ENCODE peak calls at places on chromosomes 1 and 21, in nine cellular contexts. I is stimulated activated CD8-positive, alpha-beta memory T cell treated with anti-CD3 and anti-CD28 coated beads, Interleukin-4, amount 100 ng/mL, for 1 hour; H is cardiac fibroblast; S is myocyte; N is cardiac muscle cell; R is putamen; W is SK-MEL-5; Z is germinal center; K is MV-4-11. L is an unnamed sample.

GRCh38 chr21:34513109-34513675 is 1.2 kb upstream of the KCNE1 start:
- DNase-seq in I (no peak), H (peak), S (no peak), N (peak), R (no peak), W (no peak), Z (no peak), K (peak), L (no peak)

GRCh38 chr1:50179639-50180038 is 70.9 kb downstream of the ELAVL4 start:
- DNase-seq in I (no peak), H (no peak), S (no peak), N (no peak), R (no peak), W (no peak), Z (no peak), K (no peak), L (no peak)

GRCh38 chr21:29007801-29008200 is 11.3 kb downstream of the RWDD2B start:
- DNase-seq in I (no peak), H (no peak), S (no peak), N (no peak), R (no peak), W (no peak), Z (no peak), K (no peak), L (no peak)

GRCh38 chr21:39452965-39453332 is 1.2 kb downstream of the SH3BGR start:
- DNase-seq in I (no peak), H (no peak), S (peak), N (no peak), R (peak), W (no peak), Z (no peak), K (no peak), L (no peak)

GRCh38 chr1:103069201-103069600 is 39.1 kb downstream of the COL11A1 start:
- DNase-seq in I (no peak), H (no peak), S (no peak), N (no peak), R (no peak), W (no peak), Z (no peak), K (no peak), L (no peak)

GRCh38 chr1:8381618-8382017 is 63.7 kb downstream of the SLC45A1 start:
- DNase-seq in I (no peak), H (peak), S (no peak), N (no peak), R (no peak), W (no peak), Z (no peak), K (no peak), L (no peak)

GRCh38 chr1:117586747-117587478 is 18.9 kb upstream of the TENT5C start:
- DNase-seq in I (no peak), H (no peak), S (peak), N (no peak), R (no peak), W (no peak), Z (no peak), K (no peak), L (no peak)

GRCh38 chr1:4366091-4366490 is 288.3 kb upstream of the AJAP1 start:
- DNase-seq in I (no peak), H (no peak), S (no peak), N (no peak), R (no peak), W (no peak), Z (no peak), K (no peak), L (no peak)

GRCh38 chr1:26775666-26776065 is 12.1 kb upstream of the PIGV start:
- DNase-seq in I (no peak), H (no peak), S (no peak), N (no peak), R (no peak), W (no peak), Z (no peak), K (no peak), L (no peak)

GRCh38 chr1:95659166-95659565 is 425.2 kb downstream of the RWDD3 start:
- DNase-seq in I (no peak), H (no peak), S (no peak), N (no peak), R (no peak), W (no peak), Z (no peak), K (no peak), L (no peak)

GRCh38 chr1:99643021-99643779 is 2.7 kb upstream of the PALMD start:
- DNase-seq in I (no peak), H (peak), S (no peak), N (no peak), R (no peak), W (no peak), Z (no peak), K (no peak), L (no peak)

GRCh38 chr1:207867136-207868081 is 43.5 kb downstream of the CD34 start:
- DNase-seq in I (no peak), H (no peak), S (no peak), N (no peak), R (peak), W (no peak), Z (no peak), K (no peak), L (no peak)

GRCh38 chr1:240572328-240572727 is 39.6 kb downstream of the GREM2 start:
- DNase-seq in I (no peak), H (no peak), S (no peak), N (no peak), R (no peak), W (no peak), Z (no peak), K (no peak), L (no peak)

GRCh38 chr1:219480011-219480410 is 132.9 kb downstream of the ZC3H11B start:
- DNase-seq in I (no peak), H (peak), S (no peak), N (no peak), R (no peak), W (no peak), Z (no peak), K (no peak), L (no peak)

GRCh38 chr1:220990417-220991337 is 111.4 kb downstream of the HLX start:
- DNase-seq in I (no peak), H (peak), S (peak), N (peak), R (no peak), W (peak), Z (no peak), K (peak), L (no peak)

GRCh38 chr1:21451981-21452411 is 12.1 kb downstream of the NBPF3 start:
- DNase-seq in I (no peak), H (no peak), S (peak), N (peak), R (no peak), W (no peak), Z (no peak), K (no peak), L (no peak)

GRCh38 chr21:31397939-31398338 is 53.9 kb upstream of the TIAM1 start:
- DNase-seq in I (peak), H (no peak), S (no peak), N (no peak), R (no peak), W (no peak), Z (no peak), K (no peak), L (no peak)

GRCh38 chr1:241586905-241587532 is 53.1 kb downstream of the CHML start:
- DNase-seq in I (no peak), H (no peak), S (no peak), N (no peak), R (peak), W (no peak), Z (no peak), K (no peak), L (no peak)

GRCh38 chr1:209406111-209406654 is 177.3 kb upstream of the CAMK1G start:
- DNase-seq in I (no peak), H (peak), S (no peak), N (no peak), R (no peak), W (no peak), Z (no peak), K (no peak), L (no peak)

GRCh38 chr1:179816196-179816960 is 61.2 kb downstream of the TOR1AIP2 start:
- DNase-seq in I (no peak), H (peak), S (no peak), N (peak), R (no peak), W (no peak), Z (no peak), K (no peak), L (no peak)

GRCh38 chr1:92030701-92031107 is 919 bp downstream of the EPHX4 start:
- DNase-seq in I (no peak), H (peak), S (no peak), N (peak), R (peak), W (peak), Z (no peak), K (no peak), L (no peak)

GRCh38 chr21:46048926-46049889 is 48.7 kb upstream of the COL6A2 start:
- DNase-seq in I (no peak), H (peak), S (peak), N (peak), R (peak), W (no peak), Z (no peak), K (no peak), L (peak)

GRCh38 chr1:103948526-103948925 is 198.8 kb downstream of the AMY1C start:
- DNase-seq in I (no peak), H (peak), S (no peak), N (peak), R (no peak), W (peak), Z (no peak), K (peak), L (no peak)

GRCh38 chr21:32463367-32463766 is 50.9 kb downstream of the EVA1C start:
- DNase-seq in I (no peak), H (peak), S (peak), N (peak), R (no peak), W (peak), Z (no peak), K (no peak), L (no peak)

GRCh38 chr1:24727490-24728214 is 17.6 kb upstream of the CLIC4 start:
- DNase-seq in I (no peak), H (peak), S (peak), N (peak), R (no peak), W (no peak), Z (peak), K (peak), L (peak)

GRCh38 chr1:152718238-152718637 is 10.3 kb downstream of the LCE4A start:
- DNase-seq in I (no peak), H (no peak), S (no peak), N (no peak), R (no peak), W (no peak), Z (no peak), K (no peak), L (no peak)

GRCh38 chr1:1354271-1355247 is 3.8 kb downstream of the MXRA8 start:
- DNase-seq in I (no peak), H (no peak), S (no peak), N (no peak), R (no peak), W (no peak), Z (no peak), K (no peak), L (no peak)

GRCh38 chr21:20730421-20730820 is 267.8 kb upstream of the NCAM2 start:
- DNase-seq in I (no peak), H (no peak), S (no peak), N (no peak), R (no peak), W (no peak), Z (no peak), K (no peak), L (no peak)

GRCh38 chr21:16180613-16181012 is 450.8 kb downstream of the USP25 start:
- DNase-seq in I (no peak), H (no peak), S (no peak), N (no peak), R (no peak), W (no peak), Z (no peak), K (no peak), L (no peak)

GRCh38 chr1:54812801-54813478 is 11.8 kb upstream of the TTC22 start:
- DNase-seq in I (no peak), H (no peak), S (no peak), N (no peak), R (no peak), W (no peak), Z (no peak), K (no peak), L (peak)

GRCh38 chr21:41477641-41478318 is 30.2 kb downstream of the TMPRSS2 start:
- DNase-seq in I (no peak), H (no peak), S (peak), N (peak), R (peak), W (peak), Z (no peak), K (peak), L (no peak)

GRCh38 chr1:85015826-85016225 is 18.9 kb upstream of the MCOLN2 start:
- DNase-seq in I (no peak), H (no peak), S (peak), N (no peak), R (no peak), W (peak), Z (no peak), K (no peak), L (no peak)

GRCh38 chr1:145916745-145917144 is 1.8 kb downstream of the PEX11B start:
- DNase-seq in I (no peak), H (peak), S (no peak), N (no peak), R (no peak), W (no peak), Z (no peak), K (no peak), L (no peak)

GRCh38 chr1:201108614-201109013 is 3.6 kb downstream of the CACNA1S start:
- DNase-seq in I (no peak), H (no peak), S (no peak), N (no peak), R (no peak), W (no peak), Z (no peak), K (no peak), L (no peak)